ENCODE peak calls at places on chromosomes 7 and 10, in eight cellular contexts. C is cardiac muscle cell, U is skeletal muscle cell, E is NCI-H1436, A is HT-29, G is stomach, W is aorta, L is transverse colon. R is an unnamed sample.

GRCh38 chr7:115009736-115010435 is 88.0 kb downstream of the MDFIC start:
- DNase-seq in U (peak), A (no peak), C (peak), E (no peak), W (no peak), L (peak), G (no peak), R (no peak)

GRCh38 chr10:75202321-75203096 is 8.1 kb upstream of the VDAC2 start:
- DNase-seq in G (peak), W (peak), E (no peak), U (no peak), L (peak), C (peak), A (no peak), R (peak)

GRCh38 chr7:126637538-126637937 is 615.2 kb downstream of the GRM8 start:
- DNase-seq in A (no peak), E (no peak), G (no peak), U (no peak), L (no peak), W (no peak), C (no peak), R (no peak)

GRCh38 chr7:29408841-29409243 is 154.8 kb upstream of the PRR15 start:
- DNase-seq in E (peak), L (peak), C (peak), U (peak), A (peak), G (peak), W (no peak), R (no peak)

GRCh38 chr7:149433124-149433523 is 27.7 kb downstream of the ZNF777 start:
- DNase-seq in W (no peak), U (no peak), C (no peak), E (no peak), A (no peak), L (no peak), G (no peak), R (no peak)

GRCh38 chr7:82413237-82413636 is 30.3 kb downstream of the CACNA2D1 start:
- DNase-seq in C (no peak), U (no peak), G (no peak), A (no peak), W (no peak), L (no peak), E (peak), R (no peak)

GRCh38 chr10:15374561-15374960 is 3.5 kb upstream of the FAM171A1 start:
- DNase-seq in A (no peak), U (no peak), L (no peak), W (no peak), G (no peak), C (no peak), E (no peak), R (no peak)

GRCh38 chr10:72337039-72337629 is 17.6 kb downstream of the DNAJB12 start:
- DNase-seq in W (peak), E (peak), C (peak), L (peak), A (peak), G (peak), U (no peak), R (peak)

GRCh38 chr10:5895365-5895764 is 5.3 kb downstream of the FBH1 start:
- DNase-seq in L (no peak), C (no peak), A (no peak), U (no peak), W (no peak), E (no peak), G (no peak), R (no peak)

GRCh38 chr7:111803015-111803758 is 240.9 kb upstream of the IMMP2L start:
- DNase-seq in L (no peak), E (no peak), C (no peak), G (no peak), U (no peak), W (no peak), A (no peak), R (no peak)

GRCh38 chr7:51613911-51614344 is 297.3 kb upstream of the COBL start:
- DNase-seq in U (no peak), C (no peak), G (no peak), W (no peak), A (no peak), E (no peak), L (no peak), R (peak)

GRCh38 chr7:70400829-70401380 is 731.0 kb upstream of the GALNT17 start:
- DNase-seq in A (no peak), C (no peak), L (no peak), G (no peak), U (no peak), E (no peak), W (no peak), R (no peak)

GRCh38 chr7:144036302-144036858 is 12.4 kb upstream of the OR2A5 start:
- DNase-seq in C (no peak), W (no peak), U (no peak), A (no peak), E (no peak), L (no peak), G (no peak), R (no peak)

GRCh38 chr10:110368002-110368401 is 63.3 kb upstream of the SMNDC1 start:
- DNase-seq in U (no peak), L (no peak), E (no peak), C (peak), G (no peak), W (no peak), A (no peak), R (no peak)

GRCh38 chr7:2478387-2478760 is 2.2 kb upstream of the GRIFIN start:
- DNase-seq in E (no peak), U (no peak), G (peak), C (no peak), W (peak), L (peak), A (peak), R (peak)

GRCh38 chr10:4545077-4545476 is 280.9 kb upstream of the AKR1E2 start:
- DNase-seq in U (peak), W (no peak), L (no peak), G (no peak), C (no peak), A (no peak), E (no peak), R (no peak)

GRCh38 chr10:103839867-103840746 is 15.3 kb downstream of the SH3PXD2A start:
- DNase-seq in E (no peak), W (no peak), A (no peak), U (no peak), L (peak), G (peak), C (no peak), R (peak)

GRCh38 chr10:60031664-60032063 is 125.3 kb upstream of the CCDC6 start:
- DNase-seq in L (no peak), U (peak), E (no peak), W (no peak), A (no peak), C (no peak), G (no peak), R (no peak)

GRCh38 chr7:104174798-104175197 is 33.0 kb downstream of the ORC5 start:
- DNase-seq in A (peak), L (peak), E (no peak), C (no peak), G (no peak), U (no peak), W (no peak), R (no peak)

GRCh38 chr7:15755061-15755460 is 68.6 kb upstream of the MEOX2 start:
- DNase-seq in C (peak), U (no peak), A (no peak), G (no peak), E (no peak), L (no peak), W (no peak), R (no peak)

GRCh38 chr7:151803841-151804240 is 73.1 kb downstream of the PRKAG2 start:
- DNase-seq in A (no peak), C (no peak), L (no peak), W (peak), G (no peak), E (no peak), U (no peak), R (no peak)